ENCODE peak calls at places on chromosome 21, in ten cellular contexts. F is stimulated activated CD4-positive, alpha-beta T cell treated with anti-CD3 and anti-CD28 coated beads, Interleukin-1b, Interleukin-23, amount 100 ng/mL, for 1 hour; B is NCI-H1092 treated with DMSO at 0.1 percent for 48 hours; L is B cell; V is hippocampal formation; P is NCI-H1105 treated with DMSO at 0.1 percent for 48 hours; Q is astrocyte of the spinal cord; W is T47D; X is WTC11; T is left lobe of liver. U is an unnamed sample.

GRCh38 chr21:46295177-46295711 is 9.1 kb downstream of the YBEY start:
- DNase-seq in Q (peak), W (no peak), T (no peak), X (no peak), P (peak), L (no peak), F (no peak), V (no peak), B (peak), U (no peak)

GRCh38 chr21:43881918-43882317 is 16.9 kb downstream of the AGPAT3 start:
- DNase-seq in T (no peak), P (no peak), Q (no peak), X (no peak), L (no peak), B (no peak), V (no peak), W (no peak), F (no peak), U (no peak)

GRCh38 chr21:24436236-24436635 is 1171.0 kb downstream of the MRPL39 start:
- DNase-seq in W (peak), P (peak), Q (no peak), L (no peak), V (peak), F (no peak), B (no peak), X (no peak), T (no peak), U (no peak)

GRCh38 chr21:37356710-37357109 is 9.9 kb upstream of the DYRK1A start:
- DNase-seq in L (no peak), X (no peak), B (no peak), W (peak), V (no peak), P (no peak), F (no peak), T (no peak), Q (no peak), U (no peak)

GRCh38 chr21:45891388-45892155 is 90.0 kb upstream of the COL6A1 start:
- DNase-seq in B (no peak), T (no peak), P (no peak), F (no peak), X (no peak), V (no peak), Q (no peak), L (no peak), W (no peak), U (no peak)

GRCh38 chr21:16534408-16535099 is 804.8 kb downstream of the USP25 start:
- DNase-seq in Q (peak), V (peak), X (no peak), P (peak), F (no peak), W (peak), T (peak), B (peak), L (no peak), U (peak)

GRCh38 chr21:27372381-27372780 is 405.5 kb upstream of the ADAMTS5 start:
- DNase-seq in X (no peak), F (no peak), V (no peak), P (no peak), Q (no peak), W (no peak), L (no peak), B (no peak), T (no peak), U (no peak)

GRCh38 chr21:42781150-42781980 is 98.0 kb downstream of the WDR4 start:
- DNase-seq in B (peak), T (no peak), Q (no peak), X (peak), W (peak), L (no peak), F (no peak), P (peak), V (no peak), U (peak)

GRCh38 chr21:31185663-31186062 is 147.4 kb upstream of the KRTAP19-8 start:
- DNase-seq in V (no peak), B (no peak), Q (no peak), X (no peak), W (no peak), F (no peak), T (no peak), P (peak), L (no peak), U (no peak)

GRCh38 chr21:44370027-44370735 is 16.8 kb downstream of the TRPM2 start:
- DNase-seq in B (peak), X (peak), Q (no peak), P (peak), T (peak), L (no peak), F (no peak), V (no peak), W (peak), U (no peak)

GRCh38 chr21:28885853-28886177 is 106.9 kb downstream of the LTN1 start:
- DNase-seq in P (no peak), L (no peak), W (no peak), V (no peak), T (no peak), F (no peak), Q (no peak), B (no peak), X (no peak), U (no peak)

GRCh38 chr21:38804617-38805281 is 980 bp upstream of the ETS2 start:
- DNase-seq in T (peak), L (no peak), V (peak), B (peak), P (peak), F (no peak), X (peak), Q (peak), W (peak), U (peak)

GRCh38 chr21:36065497-36066036 is 4.3 kb upstream of the CBR1 start:
- DNase-seq in L (no peak), F (no peak), P (no peak), V (no peak), W (peak), B (no peak), T (no peak), X (no peak), Q (peak), U (no peak)

GRCh38 chr21:45981641-45982255 is at the start of gene COL6A1:
- DNase-seq in P (peak), V (no peak), W (peak), B (peak), Q (peak), F (no peak), T (peak), L (peak), X (peak), U (no peak)

GRCh38 chr21:39633770-39634181 is 21.0 kb downstream of the B3GALT5 start:
- DNase-seq in B (no peak), Q (peak), W (no peak), X (no peak), V (no peak), P (no peak), F (no peak), T (no peak), L (no peak), U (no peak)

GRCh38 chr21:37005548-37006242 is 807 bp upstream of the RIPPLY3 start:
- DNase-seq in P (no peak), L (no peak), V (no peak), Q (no peak), F (no peak), X (peak), W (no peak), B (no peak), T (no peak), U (no peak)

GRCh38 chr21:42063206-42063577 is 7.9 kb upstream of the UMODL1 start:
- DNase-seq in X (no peak), P (peak), B (peak), Q (no peak), T (no peak), F (no peak), W (no peak), V (no peak), L (peak), U (peak)

GRCh38 chr21:15514073-15514946 is 215.5 kb upstream of the USP25 start:
- DNase-seq in W (no peak), X (no peak), F (peak), Q (no peak), L (peak), B (no peak), T (peak), V (no peak), P (no peak), U (no peak)

GRCh38 chr21:38494688-38495087 is 3.6 kb downstream of the ERG start:
- DNase-seq in F (no peak), W (no peak), P (no peak), B (no peak), L (no peak), V (no peak), X (no peak), T (no peak), Q (peak), U (no peak)

GRCh38 chr21:45977396-45977795 is 4.2 kb upstream of the COL6A1 start:
- DNase-seq in V (no peak), X (peak), P (no peak), T (peak), W (no peak), L (no peak), F (no peak), B (no peak), Q (no peak), U (no peak)

GRCh38 chr21:29196021-29196663 is 65.7 kb downstream of the MAP3K7CL start:
- DNase-seq in X (no peak), W (peak), P (no peak), Q (peak), L (peak), F (peak), T (no peak), B (no peak), V (peak), U (no peak)

GRCh38 chr21:39000496-39000895 is 182.8 kb downstream of the PSMG1 start:
- DNase-seq in X (no peak), T (no peak), W (no peak), P (no peak), V (no peak), L (no peak), Q (no peak), B (no peak), F (no peak), U (no peak)

GRCh38 chr21:14530574-14530973 is 15.5 kb downstream of the SAMSN1 start:
- DNase-seq in W (no peak), P (no peak), Q (no peak), L (no peak), F (no peak), T (no peak), V (no peak), X (no peak), B (no peak), U (no peak)

GRCh38 chr21:43991447-43991991 is 20.6 kb upstream of the TRAPPC10 start:
- DNase-seq in L (no peak), B (peak), Q (no peak), W (no peak), V (no peak), T (no peak), P (no peak), F (no peak), X (no peak), U (no peak)

GRCh38 chr21:44345495-44345894 is 6.3 kb upstream of the CFAP410 start:
- DNase-seq in P (no peak), W (no peak), B (no peak), L (no peak), V (no peak), T (no peak), F (no peak), Q (no peak), X (no peak), U (no peak)

GRCh38 chr21:28959367-28960099 is 33.1 kb downstream of the LTN1 start:
- DNase-seq in B (no peak), T (no peak), Q (peak), V (no peak), W (no peak), L (no peak), X (no peak), P (no peak), F (no peak), U (no peak)

GRCh38 chr21:26842300-26842699 is 2.9 kb downstream of the ADAMTS1 start:
- DNase-seq in F (no peak), P (no peak), W (no peak), B (no peak), Q (no peak), L (no peak), X (no peak), T (no peak), V (no peak), U (no peak)

GRCh38 chr21:46142581-46143473 is 12.6 kb downstream of the FTCD start:
- DNase-seq in V (no peak), T (peak), P (no peak), X (no peak), Q (no peak), B (no peak), L (no peak), W (no peak), F (no peak), U (no peak)

GRCh38 chr21:39014751-39015150 is 168.5 kb downstream of the PSMG1 start:
- DNase-seq in W (no peak), Q (peak), T (no peak), X (no peak), B (no peak), V (no peak), L (no peak), F (no peak), P (no peak), U (no peak)